ENCODE peak calls at places on chromosome 6, in nine cellular contexts. One of them, this sample, is unnamed.

GRCh38 chr6:160116411-160116810 is 5.2 kb upstream of the SLC22A1 start:
- DNase-seq in A549: no peak
- DNase-seq in foreskin keratinocyte: no peak
- DNase-seq in upper lobe of right lung: peak
- DNase-seq in SK-N-SH: no peak
- DNase-seq in sigmoid colon: no peak
- DNase-seq in right atrium auricular region: no peak
- DNase-seq in ascending aorta: no peak
- DNase-seq in fibroblast of lung: no peak
- DNase-seq in this sample: no peak

GRCh38 chr6:34593741-34594140 is 37.6 kb upstream of the SPDEF start:
- DNase-seq in fibroblast of lung: no peak
- DNase-seq in foreskin keratinocyte: no peak
- DNase-seq in right atrium auricular region: no peak
- DNase-seq in upper lobe of right lung: no peak
- DNase-seq in SK-N-SH: no peak
- DNase-seq in sigmoid colon: peak
- DNase-seq in A549: no peak
- DNase-seq in ascending aorta: no peak
- DNase-seq in this sample: no peak

GRCh38 chr6:154872605-154873004 is 122.5 kb upstream of the TIAM2 start:
- DNase-seq in ascending aorta: no peak
- DNase-seq in upper lobe of right lung: no peak
- DNase-seq in fibroblast of lung: no peak
- DNase-seq in A549: no peak
- DNase-seq in foreskin keratinocyte: no peak
- DNase-seq in right atrium auricular region: no peak
- DNase-seq in SK-N-SH: no peak
- DNase-seq in sigmoid colon: no peak
- DNase-seq in this sample: no peak

GRCh38 chr6:170522565-170523183 is 30.4 kb downstream of the PSMB1 start:
- DNase-seq in right atrium auricular region: no peak
- DNase-seq in SK-N-SH: peak
- DNase-seq in ascending aorta: no peak
- DNase-seq in A549: no peak
- DNase-seq in upper lobe of right lung: no peak
- DNase-seq in foreskin keratinocyte: peak
- DNase-seq in sigmoid colon: no peak
- DNase-seq in fibroblast of lung: peak
- DNase-seq in this sample: no peak

GRCh38 chr6:96469312-96469711 is 52.3 kb upstream of the UFL1 start:
- DNase-seq in ascending aorta: no peak
- DNase-seq in foreskin keratinocyte: no peak
- DNase-seq in fibroblast of lung: no peak
- DNase-seq in A549: no peak
- DNase-seq in SK-N-SH: no peak
- DNase-seq in upper lobe of right lung: no peak
- DNase-seq in right atrium auricular region: no peak
- DNase-seq in sigmoid colon: no peak
- DNase-seq in this sample: no peak

GRCh38 chr6:11335826-11336225 is 103.4 kb upstream of the NEDD9 start:
- DNase-seq in fibroblast of lung: no peak
- DNase-seq in foreskin keratinocyte: no peak
- DNase-seq in sigmoid colon: no peak
- DNase-seq in SK-N-SH: no peak
- DNase-seq in right atrium auricular region: no peak
- DNase-seq in A549: no peak
- DNase-seq in upper lobe of right lung: no peak
- DNase-seq in ascending aorta: no peak
- DNase-seq in this sample: no peak

GRCh38 chr6:327538-328183 is 35.4 kb downstream of the DUSP22 start:
- DNase-seq in upper lobe of right lung: peak
- DNase-seq in A549: no peak
- DNase-seq in fibroblast of lung: peak
- DNase-seq in right atrium auricular region: no peak
- DNase-seq in SK-N-SH: peak
- DNase-seq in ascending aorta: no peak
- DNase-seq in sigmoid colon: peak
- DNase-seq in foreskin keratinocyte: no peak
- DNase-seq in this sample: peak

GRCh38 chr6:35603326-35604202 is 85.2 kb downstream of the FKBP5 start:
- DNase-seq in A549: no peak
- DNase-seq in foreskin keratinocyte: no peak
- DNase-seq in right atrium auricular region: no peak
- DNase-seq in upper lobe of right lung: no peak
- DNase-seq in ascending aorta: no peak
- DNase-seq in sigmoid colon: no peak
- DNase-seq in fibroblast of lung: peak
- DNase-seq in SK-N-SH: no peak
- DNase-seq in this sample: no peak

GRCh38 chr6:3424185-3424927 is 32.5 kb downstream of the SLC22A23 start:
- DNase-seq in A549: no peak
- DNase-seq in ascending aorta: no peak
- DNase-seq in foreskin keratinocyte: no peak
- DNase-seq in sigmoid colon: no peak
- DNase-seq in SK-N-SH: no peak
- DNase-seq in upper lobe of right lung: no peak
- DNase-seq in right atrium auricular region: no peak
- DNase-seq in fibroblast of lung: no peak
- DNase-seq in this sample: no peak

GRCh38 chr6:3421763-3422456 is 34.9 kb downstream of the SLC22A23 start:
- DNase-seq in foreskin keratinocyte: peak
- DNase-seq in upper lobe of right lung: no peak
- DNase-seq in fibroblast of lung: peak
- DNase-seq in right atrium auricular region: no peak
- DNase-seq in SK-N-SH: no peak
- DNase-seq in A549: no peak
- DNase-seq in sigmoid colon: no peak
- DNase-seq in ascending aorta: no peak
- DNase-seq in this sample: no peak

GRCh38 chr6:3422457-3422816 is 34.4 kb downstream of the SLC22A23 start:
- DNase-seq in sigmoid colon: no peak
- DNase-seq in SK-N-SH: no peak
- DNase-seq in ascending aorta: no peak
- DNase-seq in right atrium auricular region: no peak
- DNase-seq in fibroblast of lung: no peak
- DNase-seq in upper lobe of right lung: no peak
- DNase-seq in foreskin keratinocyte: no peak
- DNase-seq in A549: no peak
- DNase-seq in this sample: no peak

GRCh38 chr6:3425574-3425973 is 31.3 kb downstream of the SLC22A23 start:
- DNase-seq in right atrium auricular region: no peak
- DNase-seq in ascending aorta: no peak
- DNase-seq in A549: no peak
- DNase-seq in foreskin keratinocyte: no peak
- DNase-seq in sigmoid colon: no peak
- DNase-seq in fibroblast of lung: no peak
- DNase-seq in upper lobe of right lung: no peak
- DNase-seq in SK-N-SH: no peak
- DNase-seq in this sample: no peak

DNA sequence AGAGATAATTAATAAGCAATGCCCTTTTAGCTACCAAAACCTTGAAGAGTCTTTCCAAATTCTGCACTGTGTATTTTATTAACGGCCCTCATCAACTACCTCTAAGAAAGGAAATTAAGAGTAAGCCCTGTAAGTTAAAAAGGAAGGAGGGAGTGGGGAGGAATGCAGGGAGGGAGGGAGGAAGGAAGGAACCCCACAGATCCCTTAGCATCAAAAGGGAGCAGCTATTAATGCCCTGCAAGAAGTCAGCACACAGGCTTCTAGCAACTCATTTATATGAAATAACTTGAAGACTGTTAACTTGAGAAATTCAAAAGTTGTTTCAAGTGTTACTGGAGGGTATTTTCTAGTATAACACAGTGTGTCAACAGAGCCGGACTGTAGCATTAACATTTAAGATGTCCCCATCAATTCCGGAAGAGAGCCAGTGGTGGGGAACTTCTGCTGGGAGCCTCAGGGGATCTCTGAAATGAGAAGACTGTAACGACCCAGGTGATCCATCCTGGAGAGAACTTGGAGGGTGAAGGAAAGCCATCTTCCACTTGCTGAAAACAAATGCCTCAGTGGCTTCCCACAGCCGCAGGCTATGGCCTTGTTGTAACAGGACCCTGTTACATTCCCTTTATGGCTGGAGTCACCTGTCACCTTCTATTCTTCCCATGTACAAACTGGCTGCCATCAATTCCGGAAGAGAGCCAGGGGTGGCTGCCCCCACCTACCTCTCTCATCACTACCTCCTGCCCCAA is 33.2 kb downstream of the SLC22A23 start:
- DNase-seq in SK-N-SH: no peak
- DNase-seq in sigmoid colon: no peak
- DNase-seq in A549: no peak
- DNase-seq in foreskin keratinocyte: no peak
- DNase-seq in right atrium auricular region: no peak
- DNase-seq in ascending aorta: no peak
- DNase-seq in upper lobe of right lung: no peak
- DNase-seq in fibroblast of lung: no peak
- DNase-seq in this sample: no peak
- H3K27ac ChIP-seq in SK-N-SH: no peak
- H3K27ac ChIP-seq in sigmoid colon: no peak
- H3K27ac ChIP-seq in A549: peak
- H3K27ac ChIP-seq in foreskin keratinocyte: no peak
- H3K27ac ChIP-seq in right atrium auricular region: no peak
- H3K27ac ChIP-seq in ascending aorta: no peak
- H3K27ac ChIP-seq in upper lobe of right lung: no peak
- H3K27ac ChIP-seq in fibroblast of lung: no peak
- H3K27ac ChIP-seq in this sample: no peak

GRCh38 chr6:105099371-105099770 is 80.4 kb downstream of the POPDC3 start:
- DNase-seq in right atrium auricular region: no peak
- DNase-seq in foreskin keratinocyte: no peak
- DNase-seq in ascending aorta: no peak
- DNase-seq in fibroblast of lung: no peak
- DNase-seq in A549: no peak
- DNase-seq in upper lobe of right lung: no peak
- DNase-seq in sigmoid colon: no peak
- DNase-seq in SK-N-SH: no peak
- DNase-seq in this sample: no peak

GRCh38 chr6:105091140-105091829 is 88.5 kb downstream of the POPDC3 start:
- DNase-seq in right atrium auricular region: no peak
- DNase-seq in fibroblast of lung: no peak
- DNase-seq in A549: no peak
- DNase-seq in sigmoid colon: no peak
- DNase-seq in upper lobe of right lung: no peak
- DNase-seq in SK-N-SH: no peak
- DNase-seq in ascending aorta: no peak
- DNase-seq in foreskin keratinocyte: no peak
- DNase-seq in this sample: no peak

GRCh38 chr6:105097288-105097687 is 82.5 kb downstream of the POPDC3 start:
- DNase-seq in A549: no peak
- DNase-seq in ascending aorta: no peak
- DNase-seq in fibroblast of lung: no peak
- DNase-seq in foreskin keratinocyte: peak
- DNase-seq in SK-N-SH: no peak
- DNase-seq in sigmoid colon: no peak
- DNase-seq in upper lobe of right lung: peak
- DNase-seq in right atrium auricular region: no peak
- DNase-seq in this sample: no peak

GRCh38 chr6:105095139-105095538 is 84.7 kb downstream of the POPDC3 start:
- DNase-seq in SK-N-SH: no peak
- DNase-seq in A549: no peak
- DNase-seq in foreskin keratinocyte: no peak
- DNase-seq in ascending aorta: no peak
- DNase-seq in upper lobe of right lung: no peak
- DNase-seq in sigmoid colon: no peak
- DNase-seq in right atrium auricular region: no peak
- DNase-seq in fibroblast of lung: no peak
- DNase-seq in this sample: no peak

GRCh38 chr6:105094133-105094640 is 85.6 kb downstream of the POPDC3 start:
- DNase-seq in ascending aorta: no peak
- DNase-seq in upper lobe of right lung: no peak
- DNase-seq in right atrium auricular region: no peak
- DNase-seq in sigmoid colon: no peak
- DNase-seq in fibroblast of lung: no peak
- DNase-seq in A549: no peak
- DNase-seq in SK-N-SH: no peak
- DNase-seq in foreskin keratinocyte: no peak
- DNase-seq in this sample: no peak
- TF ChIP-seq CTCF in ascending aorta: no peak
- TF ChIP-seq CTCF in upper lobe of right lung: no peak
- TF ChIP-seq CTCF in right atrium auricular region: no peak
- TF ChIP-seq CTCF in sigmoid colon: no peak
- TF ChIP-seq CTCF in fibroblast of lung: no peak
- TF ChIP-seq CTCF in A549: no peak
- TF ChIP-seq CTCF in SK-N-SH: no peak
- TF ChIP-seq CTCF in foreskin keratinocyte: no peak
- TF ChIP-seq CTCF in this sample: no peak

DNA sequence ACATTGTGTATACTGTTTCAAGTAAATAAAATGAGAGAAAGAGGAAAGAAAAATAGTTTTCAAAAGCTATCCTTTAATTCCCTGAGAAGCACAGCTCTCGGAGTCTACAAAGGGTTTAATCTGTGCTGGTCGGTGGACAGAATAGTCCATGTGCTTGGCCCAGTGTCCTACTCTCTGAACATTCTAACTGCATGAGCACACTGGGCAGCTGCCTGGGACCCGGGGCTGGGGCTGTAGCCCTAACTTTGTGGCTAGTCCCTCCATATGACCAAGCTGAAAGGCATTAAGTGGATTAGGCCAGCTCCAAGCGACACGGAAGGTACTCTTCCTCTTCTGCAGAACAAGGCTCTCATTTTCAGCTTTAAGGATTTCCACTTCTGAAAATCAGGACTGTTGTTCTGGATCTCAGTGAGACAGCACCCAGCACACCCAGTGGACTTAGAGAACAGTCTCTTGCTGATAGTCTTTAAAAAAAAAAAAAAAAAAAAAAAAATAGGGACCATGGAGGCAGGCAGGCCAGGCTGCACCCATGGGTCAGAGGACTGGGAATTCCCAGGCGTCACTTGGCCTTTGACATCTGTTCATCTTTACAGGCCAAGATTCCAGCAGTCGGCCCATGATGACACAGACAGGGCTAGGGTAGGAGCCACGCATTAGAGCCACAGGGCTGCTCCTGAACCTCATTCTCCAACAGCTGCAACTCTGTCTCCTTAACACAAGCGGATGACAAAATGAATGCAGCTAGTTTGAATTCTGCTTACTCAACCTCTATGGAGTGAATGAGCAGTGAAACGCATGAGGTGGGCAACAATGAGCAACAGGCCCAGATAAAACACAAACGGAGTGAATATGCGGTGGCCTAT is 126.2 kb downstream of the LY86 start:
- DNase-seq in A549: no peak
- DNase-seq in sigmoid colon: peak
- DNase-seq in foreskin keratinocyte: no peak
- DNase-seq in upper lobe of right lung: no peak
- DNase-seq in ascending aorta: no peak
- DNase-seq in fibroblast of lung: peak
- DNase-seq in SK-N-SH: no peak
- DNase-seq in right atrium auricular region: no peak
- DNase-seq in this sample: no peak
- H3K27ac ChIP-seq in A549: no peak
- H3K27ac ChIP-seq in sigmoid colon: no peak
- H3K27ac ChIP-seq in foreskin keratinocyte: no peak
- H3K27ac ChIP-seq in upper lobe of right lung: no peak
- H3K27ac ChIP-seq in ascending aorta: no peak
- H3K27ac ChIP-seq in fibroblast of lung: no peak
- H3K27ac ChIP-seq in SK-N-SH: no peak
- H3K27ac ChIP-seq in right atrium auricular region: peak
- H3K27ac ChIP-seq in this sample: no peak

DNA sequence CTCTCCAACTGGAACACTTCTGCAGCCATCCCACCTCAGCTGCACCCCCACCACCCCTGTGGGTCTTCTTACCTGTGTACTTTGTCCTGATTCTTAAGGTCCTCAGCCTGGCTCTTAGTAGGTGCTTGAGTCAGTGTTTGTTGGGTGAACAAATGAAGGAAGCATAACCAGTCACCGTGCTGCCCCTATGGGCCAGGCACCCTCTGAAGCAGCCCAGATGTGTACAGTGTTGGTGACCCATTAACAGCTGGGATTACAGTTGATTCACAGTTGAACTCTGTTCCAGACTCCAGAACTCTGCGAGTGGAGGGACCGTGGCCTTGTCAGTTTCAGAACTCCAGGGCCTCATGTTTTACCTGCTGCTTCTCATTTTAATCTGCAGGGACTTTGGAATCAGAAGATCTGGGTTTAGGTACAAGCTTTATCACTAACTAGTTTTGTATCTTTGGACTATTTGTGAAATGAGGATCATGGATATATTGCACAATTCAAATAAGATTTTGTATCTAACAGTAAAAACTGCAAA is 203.8 kb downstream of the TMEM242 start:
- DNase-seq in SK-N-SH: no peak
- DNase-seq in right atrium auricular region: no peak
- DNase-seq in foreskin keratinocyte: no peak
- DNase-seq in fibroblast of lung: no peak
- DNase-seq in upper lobe of right lung: no peak
- DNase-seq in A549: no peak
- DNase-seq in ascending aorta: no peak
- DNase-seq in sigmoid colon: no peak
- DNase-seq in this sample: no peak
- TF ChIP-seq CTCF in SK-N-SH: no peak
- TF ChIP-seq CTCF in right atrium auricular region: no peak
- TF ChIP-seq CTCF in foreskin keratinocyte: no peak
- TF ChIP-seq CTCF in fibroblast of lung: no peak
- TF ChIP-seq CTCF in upper lobe of right lung: no peak
- TF ChIP-seq CTCF in A549: no peak
- TF ChIP-seq CTCF in ascending aorta: no peak
- TF ChIP-seq CTCF in sigmoid colon: no peak
- TF ChIP-seq CTCF in this sample: no peak